ENCODE peak calls at places on chromosome 13, in four cellular contexts. O is uterus, C is ascending aorta, Z is fibroblast of lung. I is an unnamed sample.

GRCh38 chr13:62960723-62961122 is 1545.1 kb upstream of the PCDH20 start:
- DNase-seq in Z (no peak), C (no peak), O (no peak), I (no peak)

GRCh38 chr13:39321578-39321977 is 281.4 kb downstream of the LHFPL6 start:
- DNase-seq in O (no peak), C (no peak), Z (peak; percentile 87), I (no peak)

GRCh38 chr13:87656311-87656710 is 14.9 kb upstream of the SLITRK5 start:
- DNase-seq in C (no peak), Z (peak; percentile 70), O (no peak), I (peak; percentile 67)

GRCh38 chr13:19864339-19865309 is 1.2 kb upstream of the ZMYM5 start:
- DNase-seq in C (no peak), O (peak; percentile 54), Z (peak; percentile 81), I (peak; percentile 88)

GRCh38 chr13:85204668-85205344 is 594.4 kb downstream of the SLITRK6 start:
- DNase-seq in O (no peak), C (no peak), Z (no peak), I (no peak)

GRCh38 chr13:50410921-50411712 is 395.9 kb downstream of the KCNRG start:
- DNase-seq in C (no peak), O (no peak), Z (peak; percentile 83), I (peak; percentile 31)

GRCh38 chr13:42760949-42761348 is 20.4 kb upstream of the FAM216B start:
- DNase-seq in C (no peak), Z (peak; percentile 87), O (peak; percentile 37), I (no peak)

GRCh38 chr13:90201676-90202425 is 1145.6 kb upstream of the MIR17HG start:
- DNase-seq in O (no peak), C (no peak), Z (no peak), I (no peak)

GRCh38 chr13:75723927-75724326 is 87.8 kb downstream of the LMO7 start:
- DNase-seq in C (no peak), O (no peak), Z (no peak), I (no peak)

GRCh38 chr13:95745752-95746151 is 68.8 kb downstream of the DNAJC3 start:
- DNase-seq in C (no peak), O (no peak), Z (no peak), I (peak; percentile 6)

GRCh38 chr13:98335721-98336120 is 158.7 kb upstream of the RNF113B start:
- DNase-seq in C (no peak), O (no peak), Z (no peak), I (no peak)

GRCh38 chr13:43528992-43529391 is 257.8 kb downstream of the ENOX1 start:
- DNase-seq in C (no peak), O (no peak), Z (peak; percentile 42), I (peak; percentile 5)

GRCh38 chr13:43720780-43721397 is 65.9 kb downstream of the ENOX1 start:
- DNase-seq in O (no peak), C (no peak), Z (peak; percentile 28), I (no peak)

GRCh38 chr13:33800646-33801186 is 17.2 kb upstream of the RFC3 start:
- DNase-seq in Z (peak; percentile 15), O (no peak), C (no peak), I (no peak)

GRCh38 chr13:114074671-114075315 is 57.6 kb downstream of the RASA3 start:
- DNase-seq in Z (no peak), O (peak; percentile 15), C (no peak), I (no peak)

GRCh38 chr13:19663416-19663979 is 30.0 kb downstream of the MPHOSPH8 start:
- DNase-seq in C (no peak), O (no peak), Z (no peak), I (no peak)

GRCh38 chr13:52179925-52180324 is 20.5 kb upstream of the NEK3 start:
- DNase-seq in C (no peak), O (no peak), Z (no peak), I (no peak)

GRCh38 chr13:42355118-42355840 is 83.3 kb downstream of the AKAP11 start:
- DNase-seq in C (no peak), O (no peak), Z (no peak), I (peak; percentile 13)

GRCh38 chr13:22018297-22019210 is 347.7 kb downstream of the FGF9 start:
- DNase-seq in Z (no peak), O (no peak), C (no peak), I (no peak)

GRCh38 chr13:105019073-105019472 is 1516.4 kb downstream of the EFNB2 start:
- DNase-seq in Z (no peak), O (no peak), C (no peak), I (no peak)

GRCh38 chr13:45882626-45883025 is 31.1 kb upstream of the SIAH3 start:
- DNase-seq in O (no peak), C (no peak), Z (no peak), I (no peak)

GRCh38 chr13:49667773-49668172 is 23.5 kb downstream of the EBPL start:
- DNase-seq in O (no peak), Z (no peak), C (no peak), I (no peak)

GRCh38 chr13:60655268-60655667 is 258.2 kb downstream of the TDRD3 start:
- DNase-seq in Z (no peak), C (no peak), O (no peak), I (no peak)

GRCh38 chr13:20416223-20416622 is 109.4 kb downstream of the CRYL1 start:
- DNase-seq in C (no peak), Z (no peak), O (no peak), I (no peak)

GRCh38 chr13:35694031-35694430 is 217.5 kb upstream of the MAB21L1 start:
- DNase-seq in Z (no peak), C (no peak), O (no peak), I (no peak)

GRCh38 chr13:112152846-112153245 is 85.9 kb downstream of the SOX1 start:
- DNase-seq in O (no peak), C (no peak), Z (no peak), I (no peak)

GRCh38 chr13:39100996-39101751 is 62.9 kb downstream of the NHLRC3 start:
- DNase-seq in O (no peak), C (no peak), Z (no peak), I (peak; percentile 55)

GRCh38 chr13:51341232-51341631 is 1.7 kb downstream of the SERPINE3 start:
- DNase-seq in C (no peak), Z (no peak), O (no peak), I (no peak)

GRCh38 chr13:63542704-63543215 is 2127.1 kb upstream of the PCDH20 start:
- DNase-seq in O (no peak), C (no peak), Z (no peak), I (no peak)

GRCh38 chr13:100514788-100515409 is 73.7 kb downstream of the GGACT start:
- DNase-seq in O (peak; percentile 83), C (no peak), Z (peak; percentile 82), I (peak; percentile 94)

GRCh38 chr13:113602291-113602970 is 17.9 kb downstream of the TFDP1 start:
- DNase-seq in Z (no peak), C (no peak), O (no peak), I (no peak)

GRCh38 chr13:50001287-50001686 is 4.4 kb downstream of the TRIM13 start:
- DNase-seq in C (no peak), Z (no peak), O (no peak), I (no peak)

GRCh38 chr13:85806553-85807175 is 7.4 kb upstream of the SLITRK6 start:
- DNase-seq in C (no peak), Z (peak; percentile 85), O (no peak), I (peak; percentile 74)

GRCh38 chr13:50326746-50327145 is 311.5 kb downstream of the KCNRG start:
- DNase-seq in C (no peak), O (no peak), Z (no peak), I (no peak)

GRCh38 chr13:41332829-41333228 is 21.8 kb downstream of the NAA16 start:
- DNase-seq in O (no peak), C (no peak), Z (peak; percentile 65), I (no peak)
- H3K4me1 ChIP-seq in O (no peaks in the 10 kb centered on the region), C (no peaks in the 10 kb centered on the region), Z (no peaks in the 10 kb centered on the region), I (no peaks in the 10 kb centered on the region)

GRCh38 chr13:109100705-109101104 is 471.3 kb downstream of the MYO16 start:
- DNase-seq in C (no peak), O (no peak), Z (no peak), I (no peak)
- TF ChIP-seq CTCF in C (no peak), O (no peak), Z (no peak), I (no peak)

GRCh38 chr13:28476919-28477708 is 17.8 kb downstream of the FLT1 start:
- DNase-seq in O (no peak), C (no peak), Z (no peak), I (no peak)

GRCh38 chr13:28473044-28473443 is 21.9 kb downstream of the FLT1 start:
- DNase-seq in O (no peak), C (no peak), Z (no peak), I (no peak)

GRCh38 chr13:28475916-28476725 is 18.8 kb downstream of the FLT1 start:
- DNase-seq in Z (peak; percentile 96), C (no peak), O (no peak), I (peak; percentile 70)

GRCh38 chr13:28477709-28477973 is 17.3 kb downstream of the FLT1 start:
- DNase-seq in Z (no peak), C (no peak), O (no peak), I (no peak)

DNA sequence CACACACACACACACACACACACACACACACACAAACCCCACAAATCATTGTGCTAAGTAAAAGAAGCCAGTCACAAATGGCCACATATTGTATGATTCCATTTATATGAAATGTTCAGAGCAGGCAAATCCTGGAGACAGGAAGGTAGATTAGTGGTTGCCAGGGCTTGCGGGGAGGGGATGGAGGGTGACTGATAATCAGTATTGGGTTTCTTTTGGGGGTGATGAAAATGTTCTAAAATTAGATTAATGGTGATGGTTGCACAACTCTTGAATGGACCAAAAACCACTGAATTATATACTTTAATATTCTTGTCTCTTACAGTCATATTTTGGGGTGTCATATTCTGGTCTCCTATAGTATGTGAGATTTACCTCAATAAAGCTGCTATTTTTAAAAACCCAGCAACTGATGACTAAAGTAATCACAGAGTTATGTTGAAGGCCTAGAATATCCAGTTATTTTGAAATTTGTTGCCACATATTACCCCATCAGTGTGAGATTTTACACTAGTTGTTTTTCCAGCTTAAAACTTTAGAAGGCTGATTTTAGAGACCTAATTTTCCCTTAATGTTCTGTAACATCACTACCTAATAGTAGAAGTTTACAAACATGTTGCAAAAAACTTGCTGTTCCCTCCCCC is 20.3 kb downstream of the FLT1 start:
- DNase-seq in O (no peak), C (no peak), Z (no peak), I (no peak)
- H3K4me1 ChIP-seq in O (no peaks in the 10 kb centered on the region), C (no peaks in the 10 kb centered on the region), Z (peaks cover 14% of the 10 kb centered on the region), I (peaks cover 15% of the 10 kb centered on the region)

GRCh38 chr13:41211062-41211461 is 16.7 kb upstream of the KBTBD7 start:
- DNase-seq in C (no peak), O (no peak), Z (no peak), I (no peak)

GRCh38 chr13:41216160-41216559 is 21.8 kb upstream of the KBTBD7 start:
- DNase-seq in C (no peak), O (no peak), Z (peak; percentile 79), I (no peak)

GRCh38 chr13:41213919-41214318 is 19.6 kb upstream of the KBTBD7 start:
- DNase-seq in C (no peak), O (no peak), Z (no peak), I (no peak)

GRCh38 chr13:41213316-41213715 is 18.9 kb upstream of the KBTBD7 start:
- DNase-seq in Z (no peak), O (no peak), C (no peak), I (no peak)

GRCh38 chr13:41212881-41213280 is 18.5 kb upstream of the KBTBD7 start:
- DNase-seq in C (no peak), Z (no peak), O (no peak), I (no peak)
- TF ChIP-seq CTCF in C (no peak), Z (no peak), O (no peak), I (no peak)

GRCh38 chr13:77305276-77305675 is 21.6 kb downstream of the MYCBP2 start:
- DNase-seq in O (no peak), C (no peak), Z (no peak), I (peak; percentile 15)
- H3K4me1 ChIP-seq in O (peaks cover 7% of the 10 kb centered on the region), C (no peaks in the 10 kb centered on the region), Z (peaks cover 5% of the 10 kb centered on the region), I (peaks cover 5% of the 10 kb centered on the region)